ENCODE peak calls at places on chromosome 5, in five cellular contexts. One of them, this sample, is unnamed.

GRCh38 chr5:178130576-178131445 is at the start of gene RMND5B:
- DNase-seq in left ventricle myocardium superior: peak
- DNase-seq in GM04504: peak
- DNase-seq in stimulated activated CD4-positive, alpha-beta T cell treated with anti-CD3 and anti-CD28 coated beads, TNF-alpha, amount 100 ng/mL, for 48 hours: peak
- DNase-seq in nephron progenitor cell: peak
- DNase-seq in this sample: peak

GRCh38 chr5:553874-554273 is 29.6 kb upstream of the SLC9A3 start:
- DNase-seq in left ventricle myocardium superior: no peak
- DNase-seq in GM04504: no peak
- DNase-seq in stimulated activated CD4-positive, alpha-beta T cell treated with anti-CD3 and anti-CD28 coated beads, TNF-alpha, amount 100 ng/mL, for 48 hours: no peak
- DNase-seq in nephron progenitor cell: no peak
- DNase-seq in this sample: no peak

GRCh38 chr5:6584727-6585126 is 48.1 kb downstream of the NSUN2 start:
- DNase-seq in left ventricle myocardium superior: no peak
- DNase-seq in GM04504: no peak
- DNase-seq in stimulated activated CD4-positive, alpha-beta T cell treated with anti-CD3 and anti-CD28 coated beads, TNF-alpha, amount 100 ng/mL, for 48 hours: no peak
- DNase-seq in nephron progenitor cell: no peak
- DNase-seq in this sample: peak

GRCh38 chr5:150116667-150117395 is 30.5 kb upstream of the CSF1R start:
- DNase-seq in left ventricle myocardium superior: no peak
- DNase-seq in GM04504: no peak
- DNase-seq in stimulated activated CD4-positive, alpha-beta T cell treated with anti-CD3 and anti-CD28 coated beads, TNF-alpha, amount 100 ng/mL, for 48 hours: no peak
- DNase-seq in nephron progenitor cell: no peak
- DNase-seq in this sample: no peak

GRCh38 chr5:140042551-140043507 is at the start of gene NRG2:
- DNase-seq in left ventricle myocardium superior: peak
- DNase-seq in GM04504: no peak
- DNase-seq in stimulated activated CD4-positive, alpha-beta T cell treated with anti-CD3 and anti-CD28 coated beads, TNF-alpha, amount 100 ng/mL, for 48 hours: peak
- DNase-seq in nephron progenitor cell: peak
- DNase-seq in this sample: peak

GRCh38 chr5:120388016-120388781 is 75.9 kb upstream of the PRR16 start:
- DNase-seq in left ventricle myocardium superior: no peak
- DNase-seq in GM04504: peak
- DNase-seq in stimulated activated CD4-positive, alpha-beta T cell treated with anti-CD3 and anti-CD28 coated beads, TNF-alpha, amount 100 ng/mL, for 48 hours: no peak
- DNase-seq in nephron progenitor cell: no peak
- DNase-seq in this sample: no peak

GRCh38 chr5:158805195-158805594 is 294.5 kb downstream of the EBF1 start:
- DNase-seq in left ventricle myocardium superior: no peak
- DNase-seq in GM04504: no peak
- DNase-seq in stimulated activated CD4-positive, alpha-beta T cell treated with anti-CD3 and anti-CD28 coated beads, TNF-alpha, amount 100 ng/mL, for 48 hours: no peak
- DNase-seq in nephron progenitor cell: no peak
- DNase-seq in this sample: peak

GRCh38 chr5:181133610-181134231 is 2.8 kb upstream of the OR2V1 start:
- DNase-seq in left ventricle myocardium superior: peak
- DNase-seq in GM04504: peak
- DNase-seq in stimulated activated CD4-positive, alpha-beta T cell treated with anti-CD3 and anti-CD28 coated beads, TNF-alpha, amount 100 ng/mL, for 48 hours: no peak
- DNase-seq in nephron progenitor cell: no peak
- DNase-seq in this sample: no peak

GRCh38 chr5:19531374-19531952 is 456.5 kb downstream of the CDH18 start:
- DNase-seq in left ventricle myocardium superior: no peak
- DNase-seq in GM04504: no peak
- DNase-seq in stimulated activated CD4-positive, alpha-beta T cell treated with anti-CD3 and anti-CD28 coated beads, TNF-alpha, amount 100 ng/mL, for 48 hours: no peak
- DNase-seq in nephron progenitor cell: no peak
- DNase-seq in this sample: no peak

GRCh38 chr5:143887302-143887638 is 75.3 kb downstream of the HMHB1 start:
- DNase-seq in left ventricle myocardium superior: peak
- DNase-seq in GM04504: no peak
- DNase-seq in stimulated activated CD4-positive, alpha-beta T cell treated with anti-CD3 and anti-CD28 coated beads, TNF-alpha, amount 100 ng/mL, for 48 hours: no peak
- DNase-seq in nephron progenitor cell: no peak
- DNase-seq in this sample: no peak

GRCh38 chr5:159316519-159317383 is 13.5 kb downstream of the IL12B start:
- DNase-seq in left ventricle myocardium superior: no peak
- DNase-seq in GM04504: no peak
- DNase-seq in stimulated activated CD4-positive, alpha-beta T cell treated with anti-CD3 and anti-CD28 coated beads, TNF-alpha, amount 100 ng/mL, for 48 hours: no peak
- DNase-seq in nephron progenitor cell: peak
- DNase-seq in this sample: peak

GRCh38 chr5:98299435-98299834 is 474.0 kb upstream of the RGMB start:
- DNase-seq in left ventricle myocardium superior: no peak
- DNase-seq in GM04504: no peak
- DNase-seq in stimulated activated CD4-positive, alpha-beta T cell treated with anti-CD3 and anti-CD28 coated beads, TNF-alpha, amount 100 ng/mL, for 48 hours: no peak
- DNase-seq in nephron progenitor cell: no peak
- DNase-seq in this sample: no peak

GRCh38 chr5:172179032-172179989 is 8.7 kb downstream of the STK10 start:
- DNase-seq in left ventricle myocardium superior: no peak
- DNase-seq in GM04504: no peak
- DNase-seq in stimulated activated CD4-positive, alpha-beta T cell treated with anti-CD3 and anti-CD28 coated beads, TNF-alpha, amount 100 ng/mL, for 48 hours: no peak
- DNase-seq in nephron progenitor cell: no peak
- DNase-seq in this sample: no peak

GRCh38 chr5:160347453-160347852 is 23.0 kb downstream of the C1QTNF2 start:
- DNase-seq in left ventricle myocardium superior: peak
- DNase-seq in GM04504: no peak
- DNase-seq in stimulated activated CD4-positive, alpha-beta T cell treated with anti-CD3 and anti-CD28 coated beads, TNF-alpha, amount 100 ng/mL, for 48 hours: no peak
- DNase-seq in nephron progenitor cell: no peak
- DNase-seq in this sample: no peak

GRCh38 chr5:135703026-135703550 is 124.3 kb upstream of the CXCL14 start:
- DNase-seq in left ventricle myocardium superior: no peak
- DNase-seq in GM04504: no peak
- DNase-seq in stimulated activated CD4-positive, alpha-beta T cell treated with anti-CD3 and anti-CD28 coated beads, TNF-alpha, amount 100 ng/mL, for 48 hours: no peak
- DNase-seq in nephron progenitor cell: no peak
- DNase-seq in this sample: no peak

GRCh38 chr5:171438753-171439152 is 19.3 kb downstream of the FGF18 start:
- DNase-seq in left ventricle myocardium superior: no peak
- DNase-seq in GM04504: no peak
- DNase-seq in stimulated activated CD4-positive, alpha-beta T cell treated with anti-CD3 and anti-CD28 coated beads, TNF-alpha, amount 100 ng/mL, for 48 hours: no peak
- DNase-seq in nephron progenitor cell: no peak
- DNase-seq in this sample: no peak

GRCh38 chr5:75614165-75614564 is 2.9 kb downstream of the ANKDD1B start:
- DNase-seq in left ventricle myocardium superior: no peak
- DNase-seq in GM04504: no peak
- DNase-seq in stimulated activated CD4-positive, alpha-beta T cell treated with anti-CD3 and anti-CD28 coated beads, TNF-alpha, amount 100 ng/mL, for 48 hours: no peak
- DNase-seq in nephron progenitor cell: no peak
- DNase-seq in this sample: no peak

GRCh38 chr5:148005788-148006520 is 57.8 kb upstream of the SPINK5 start:
- DNase-seq in left ventricle myocardium superior: no peak
- DNase-seq in GM04504: no peak
- DNase-seq in stimulated activated CD4-positive, alpha-beta T cell treated with anti-CD3 and anti-CD28 coated beads, TNF-alpha, amount 100 ng/mL, for 48 hours: no peak
- DNase-seq in nephron progenitor cell: peak
- DNase-seq in this sample: no peak

GRCh38 chr5:160315968-160316367 is 3.6 kb upstream of the CCNJL start:
- DNase-seq in left ventricle myocardium superior: no peak
- DNase-seq in GM04504: no peak
- DNase-seq in stimulated activated CD4-positive, alpha-beta T cell treated with anti-CD3 and anti-CD28 coated beads, TNF-alpha, amount 100 ng/mL, for 48 hours: no peak
- DNase-seq in nephron progenitor cell: no peak
- DNase-seq in this sample: no peak

GRCh38 chr5:73135429-73136276 is 15.3 kb downstream of the TMEM171 start:
- DNase-seq in left ventricle myocardium superior: no peak
- DNase-seq in GM04504: no peak
- DNase-seq in stimulated activated CD4-positive, alpha-beta T cell treated with anti-CD3 and anti-CD28 coated beads, TNF-alpha, amount 100 ng/mL, for 48 hours: no peak
- DNase-seq in nephron progenitor cell: peak
- DNase-seq in this sample: peak

GRCh38 chr5:159187674-159188164 is 21.6 kb downstream of the RNF145 start:
- DNase-seq in left ventricle myocardium superior: no peak
- DNase-seq in GM04504: no peak
- DNase-seq in stimulated activated CD4-positive, alpha-beta T cell treated with anti-CD3 and anti-CD28 coated beads, TNF-alpha, amount 100 ng/mL, for 48 hours: no peak
- DNase-seq in nephron progenitor cell: no peak
- DNase-seq in this sample: no peak

GRCh38 chr5:152124413-152125082 is 199.9 kb upstream of the GLRA1 start:
- DNase-seq in left ventricle myocardium superior: no peak
- DNase-seq in GM04504: no peak
- DNase-seq in stimulated activated CD4-positive, alpha-beta T cell treated with anti-CD3 and anti-CD28 coated beads, TNF-alpha, amount 100 ng/mL, for 48 hours: no peak
- DNase-seq in nephron progenitor cell: no peak
- DNase-seq in this sample: no peak

GRCh38 chr5:89230178-89230577 is 347.2 kb upstream of the MEF2C start:
- DNase-seq in left ventricle myocardium superior: no peak
- DNase-seq in GM04504: no peak
- DNase-seq in stimulated activated CD4-positive, alpha-beta T cell treated with anti-CD3 and anti-CD28 coated beads, TNF-alpha, amount 100 ng/mL, for 48 hours: no peak
- DNase-seq in nephron progenitor cell: no peak
- DNase-seq in this sample: no peak

This sample was measured in D341Med.